ENCODE peak calls at places on chromosomes 11 and 22, in six cellular contexts. One of them, this sample, is unnamed. For H3K4me1 and H3K9me3, the result is how much of the 10 kb centered on the place peaks cover.

GRCh38 chr11:97461044-97461880 is 1071.4 kb downstream of the JRKL start:
- DNase-seq in transverse colon: no peak
- DNase-seq in IMR-90: no peak
- DNase-seq in body of pancreas: no peak
- DNase-seq in heart left ventricle: no peak
- DNase-seq in HCT116: no peak
- DNase-seq in this sample: no peak

GRCh38 chr11:108897071-108897481 is 232.2 kb downstream of the DDX10 start:
- DNase-seq in transverse colon: no peak
- DNase-seq in IMR-90: peak
- DNase-seq in body of pancreas: no peak
- DNase-seq in heart left ventricle: no peak
- DNase-seq in HCT116: peak
- DNase-seq in this sample: no peak

GRCh38 chr11:72609045-72609444 is 65.2 kb downstream of the PDE2A start:
- DNase-seq in transverse colon: no peak
- DNase-seq in IMR-90: peak
- DNase-seq in body of pancreas: no peak
- DNase-seq in heart left ventricle: no peak
- DNase-seq in HCT116: no peak
- DNase-seq in this sample: no peak

GRCh38 chr22:29400576-29400975 is 12.2 kb upstream of the AP1B1 start:
- DNase-seq in transverse colon: no peak
- DNase-seq in IMR-90: no peak
- DNase-seq in body of pancreas: no peak
- DNase-seq in heart left ventricle: no peak
- DNase-seq in HCT116: no peak
- DNase-seq in this sample: no peak

GRCh38 chr11:32137263-32137662 is 46.4 kb downstream of the RCN1 start:
- DNase-seq in transverse colon: no peak
- DNase-seq in IMR-90: peak
- DNase-seq in body of pancreas: no peak
- DNase-seq in heart left ventricle: no peak
- DNase-seq in HCT116: peak
- DNase-seq in this sample: no peak

GRCh38 chr22:24190159-24190540 is 8.9 kb downstream of the SUSD2 start:
- DNase-seq in transverse colon: no peak
- DNase-seq in IMR-90: no peak
- DNase-seq in body of pancreas: peak
- DNase-seq in heart left ventricle: no peak
- DNase-seq in HCT116: no peak
- DNase-seq in this sample: no peak

GRCh38 chr11:10584071-10584501 is 15.6 kb upstream of the LYVE1 start:
- DNase-seq in transverse colon: no peak
- DNase-seq in IMR-90: peak
- DNase-seq in body of pancreas: no peak
- DNase-seq in heart left ventricle: no peak
- DNase-seq in HCT116: no peak
- DNase-seq in this sample: no peak

GRCh38 chr22:30336752-30337460 is 10.2 kb upstream of the TBC1D10A start:
- DNase-seq in transverse colon: no peak
- DNase-seq in IMR-90: no peak
- DNase-seq in body of pancreas: no peak
- DNase-seq in heart left ventricle: peak
- DNase-seq in HCT116: no peak
- DNase-seq in this sample: no peak

GRCh38 chr11:118216621-118217526 is 7.9 kb downstream of the JAML start:
- DNase-seq in transverse colon: no peak
- DNase-seq in IMR-90: no peak
- DNase-seq in body of pancreas: no peak
- DNase-seq in heart left ventricle: no peak
- DNase-seq in HCT116: no peak
- DNase-seq in this sample: no peak

GRCh38 chr22:27686534-27686933 is 115.0 kb downstream of the MN1 start:
- DNase-seq in transverse colon: peak
- DNase-seq in IMR-90: peak
- DNase-seq in body of pancreas: peak
- DNase-seq in heart left ventricle: peak
- DNase-seq in HCT116: peak
- DNase-seq in this sample: no peak

DNA sequence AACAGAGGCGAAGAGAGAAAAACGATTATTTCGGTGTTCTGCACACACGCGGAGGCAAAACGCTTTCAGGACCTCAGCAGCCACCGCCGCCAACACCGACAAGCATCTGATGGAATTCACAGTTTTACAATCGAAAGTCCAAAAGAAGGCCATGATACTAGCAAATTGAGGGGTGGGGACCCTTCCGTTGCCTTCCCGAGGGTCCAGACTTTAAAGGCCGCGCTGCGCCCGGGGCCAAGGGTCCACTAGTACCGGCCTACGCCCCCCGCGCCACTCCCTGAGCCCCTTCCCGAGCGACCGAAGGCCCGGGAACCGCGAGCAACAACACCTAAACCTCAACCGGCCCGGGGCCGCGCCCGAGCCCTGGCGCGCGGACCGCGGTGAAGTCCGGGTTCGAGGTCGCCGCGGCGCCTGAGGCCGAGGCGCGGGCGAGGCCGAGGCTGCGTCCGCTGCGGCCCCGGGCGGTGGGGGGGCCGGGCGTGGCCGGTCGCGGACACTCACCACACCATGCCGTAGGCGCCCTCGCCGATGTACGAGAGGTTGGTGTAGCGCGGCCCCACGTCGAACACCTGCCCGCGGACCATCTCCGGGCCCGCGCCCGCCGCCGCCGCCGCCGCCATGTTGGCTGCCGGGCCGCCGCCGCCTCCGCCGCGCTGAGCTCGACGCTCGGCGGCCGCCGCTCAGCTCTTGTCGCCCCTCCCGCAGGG is 471 bp downstream of the MAPK1 start:
- DNase-seq in transverse colon: peak
- DNase-seq in IMR-90: no peak
- DNase-seq in body of pancreas: peak
- DNase-seq in heart left ventricle: no peak
- DNase-seq in HCT116: no peak
- DNase-seq in this sample: no peak
- H3K4me1 ChIP-seq in transverse colon: under half
- H3K4me1 ChIP-seq in IMR-90: under half
- H3K4me1 ChIP-seq in body of pancreas: under half
- H3K4me1 ChIP-seq in heart left ventricle: under half
- H3K4me1 ChIP-seq in HCT116: under half
- H3K4me1 ChIP-seq in this sample: half or more

GRCh38 chr11:61800331-61801281 is 7.9 kb downstream of the FEN1 start:
- DNase-seq in transverse colon: no peak
- DNase-seq in IMR-90: peak
- DNase-seq in body of pancreas: no peak
- DNase-seq in heart left ventricle: no peak
- DNase-seq in HCT116: no peak
- DNase-seq in this sample: no peak
- TF ChIP-seq POLR2A in transverse colon: no peak
- TF ChIP-seq POLR2A in IMR-90: no peak
- TF ChIP-seq POLR2A in body of pancreas: no peak
- TF ChIP-seq POLR2A in heart left ventricle: no peak
- TF ChIP-seq POLR2A in HCT116: no peak
- TF ChIP-seq POLR2A in this sample: no peak

GRCh38 chr11:50278756-50279155 is 246.1 kb downstream of the OR4C45 start:
- DNase-seq in transverse colon: no peak
- DNase-seq in IMR-90: no peak
- DNase-seq in body of pancreas: no peak
- DNase-seq in heart left ventricle: no peak
- DNase-seq in HCT116: no peak
- DNase-seq in this sample: no peak

DNA sequence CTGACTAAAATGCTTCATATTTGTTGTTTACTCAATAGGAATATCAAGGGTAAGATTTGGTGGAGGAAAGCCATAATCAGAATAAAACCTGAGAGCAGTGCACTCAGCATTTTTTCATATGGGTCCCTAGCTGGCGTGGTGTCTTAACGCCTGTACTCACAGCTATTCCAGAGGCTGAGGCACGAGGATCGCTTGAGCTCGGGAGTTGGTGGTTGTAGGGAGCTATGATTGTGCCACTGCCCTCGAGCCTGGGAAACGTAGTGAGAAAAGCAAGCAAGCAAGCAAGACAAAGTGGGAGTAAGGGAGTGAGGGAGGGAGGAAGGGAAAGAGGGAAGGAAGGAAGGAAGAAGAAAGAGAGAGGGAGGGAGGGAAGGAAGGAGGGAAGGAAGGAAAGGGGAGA is 242.5 kb downstream of the OR4C45 start:
- DNase-seq in transverse colon: no peak
- DNase-seq in IMR-90: no peak
- DNase-seq in body of pancreas: no peak
- DNase-seq in heart left ventricle: no peak
- DNase-seq in HCT116: no peak
- DNase-seq in this sample: no peak
- H3K9me3 ChIP-seq in transverse colon: under half
- H3K9me3 ChIP-seq in IMR-90: under half
- H3K9me3 ChIP-seq in body of pancreas: under half
- H3K9me3 ChIP-seq in heart left ventricle: under half
- H3K9me3 ChIP-seq in HCT116: under half
- H3K9me3 ChIP-seq in this sample: under half

GRCh38 chr11:11844272-11844671 is 2.5 kb downstream of the USP47 start:
- DNase-seq in transverse colon: no peak
- DNase-seq in IMR-90: no peak
- DNase-seq in body of pancreas: no peak
- DNase-seq in heart left ventricle: no peak
- DNase-seq in HCT116: no peak
- DNase-seq in this sample: no peak
- H3K4me1 ChIP-seq in transverse colon: half or more
- H3K4me1 ChIP-seq in IMR-90: under half
- H3K4me1 ChIP-seq in body of pancreas: half or more
- H3K4me1 ChIP-seq in heart left ventricle: under half
- H3K4me1 ChIP-seq in HCT116: under half
- H3K4me1 ChIP-seq in this sample: half or more

GRCh38 chr11:61972796-61973602 is 5.6 kb upstream of the FTH1 start:
- DNase-seq in transverse colon: no peak
- DNase-seq in IMR-90: peak
- DNase-seq in body of pancreas: peak
- DNase-seq in heart left ventricle: no peak
- DNase-seq in HCT116: no peak
- DNase-seq in this sample: no peak
- TF ChIP-seq POLR2A in transverse colon: no peak
- TF ChIP-seq POLR2A in IMR-90: peak
- TF ChIP-seq POLR2A in body of pancreas: no peak
- TF ChIP-seq POLR2A in heart left ventricle: no peak
- TF ChIP-seq POLR2A in HCT116: no peak
- TF ChIP-seq POLR2A in this sample: no peak

DNA sequence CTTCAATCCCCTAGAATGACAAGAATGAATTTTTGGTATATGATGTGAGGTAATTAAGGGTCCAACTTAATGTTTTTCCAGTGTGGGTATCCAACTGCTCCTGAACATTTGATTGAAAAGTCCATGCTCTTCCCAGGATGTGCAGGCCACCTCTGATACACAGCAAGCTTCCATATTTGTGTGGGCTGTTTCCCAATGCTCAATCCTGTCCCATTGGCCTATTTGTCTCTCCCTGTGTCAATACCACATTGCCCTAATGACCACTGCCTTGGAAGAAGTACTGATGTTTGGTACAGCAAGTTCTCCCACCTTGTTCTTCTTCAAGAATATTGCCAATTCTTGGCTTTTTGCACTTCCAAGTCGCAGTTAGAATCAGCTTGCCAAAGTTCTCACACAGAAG is 42.9 kb downstream of the KCNQ1OT1 start:
- DNase-seq in transverse colon: no peak
- DNase-seq in IMR-90: no peak
- DNase-seq in body of pancreas: no peak
- DNase-seq in heart left ventricle: no peak
- DNase-seq in HCT116: no peak
- DNase-seq in this sample: peak
- H3K9me3 ChIP-seq in transverse colon: under half
- H3K9me3 ChIP-seq in IMR-90: half or more
- H3K9me3 ChIP-seq in body of pancreas: under half
- H3K9me3 ChIP-seq in heart left ventricle: under half
- H3K9me3 ChIP-seq in HCT116: under half
- H3K9me3 ChIP-seq in this sample: under half

This sample was measured in esophagus muscularis mucosa.